ENCODE peak calls at places on chromosomes 6 and 20, in five cellular contexts. One of them, this sample, is unnamed.

GRCh38 chr20:9241232-9241692 is 172.4 kb downstream of the PLCB4 start:
- DNase-seq in epithelial cell of esophagus: peak; percentile 69
- DNase-seq in pancreas: no peak
- DNase-seq in mammary epithelial cell: peak; percentile 55
- DNase-seq in heart right ventricle: no peak
- DNase-seq in this sample: no peak

GRCh38 chr6:24923885-24924401 is 11.8 kb downstream of the RIPOR2 start:
- DNase-seq in heart right ventricle: no peak
- DNase-seq in epithelial cell of esophagus: no peak
- DNase-seq in pancreas: no peak
- DNase-seq in mammary epithelial cell: no peak
- DNase-seq in this sample: no peak

GRCh38 chr6:57242505-57242904 is 20.4 kb upstream of the RAB23 start:
- DNase-seq in epithelial cell of esophagus: peak; percentile 77
- DNase-seq in mammary epithelial cell: peak; percentile 46
- DNase-seq in pancreas: no peak
- DNase-seq in heart right ventricle: no peak
- DNase-seq in this sample: no peak

GRCh38 chr20:3691306-3691705 is 9.5 kb upstream of the ADAM33 start:
- DNase-seq in mammary epithelial cell: no peak
- DNase-seq in heart right ventricle: no peak
- DNase-seq in epithelial cell of esophagus: no peak
- DNase-seq in pancreas: no peak
- DNase-seq in this sample: no peak

GRCh38 chr6:7468382-7469081 is 72.9 kb upstream of the DSP start:
- DNase-seq in epithelial cell of esophagus: peak; percentile 72
- DNase-seq in mammary epithelial cell: peak; percentile 54
- DNase-seq in heart right ventricle: peak; percentile 67
- DNase-seq in pancreas: no peak
- DNase-seq in this sample: peak; percentile 76

GRCh38 chr6:14062345-14063029 is 55.1 kb upstream of the CD83 start:
- DNase-seq in heart right ventricle: no peak
- DNase-seq in pancreas: no peak
- DNase-seq in epithelial cell of esophagus: no peak
- DNase-seq in mammary epithelial cell: no peak
- DNase-seq in this sample: no peak

GRCh38 chr20:17624551-17625245 is 54.8 kb downstream of the DSTN start:
- DNase-seq in pancreas: no peak
- DNase-seq in heart right ventricle: no peak
- DNase-seq in epithelial cell of esophagus: no peak
- DNase-seq in mammary epithelial cell: no peak
- DNase-seq in this sample: peak; percentile 24

GRCh38 chr6:147434508-147434907 is 74.0 kb upstream of the SAMD5 start:
- DNase-seq in heart right ventricle: no peak
- DNase-seq in epithelial cell of esophagus: peak; percentile 93
- DNase-seq in mammary epithelial cell: peak; percentile 74
- DNase-seq in pancreas: no peak
- DNase-seq in this sample: no peak

GRCh38 chr20:17622851-17623508 is 53.1 kb downstream of the DSTN start:
- DNase-seq in mammary epithelial cell: no peak
- DNase-seq in pancreas: no peak
- DNase-seq in heart right ventricle: no peak
- DNase-seq in epithelial cell of esophagus: no peak
- DNase-seq in this sample: no peak

GRCh38 chr20:63314015-63314471 is 21.1 kb downstream of the COL20A1 start:
- DNase-seq in epithelial cell of esophagus: no peak
- DNase-seq in pancreas: no peak
- DNase-seq in heart right ventricle: no peak
- DNase-seq in mammary epithelial cell: no peak
- DNase-seq in this sample: no peak

GRCh38 chr6:119313937-119314893 is 35.3 kb downstream of the MAN1A1 start:
- DNase-seq in pancreas: no peak
- DNase-seq in heart right ventricle: no peak
- DNase-seq in epithelial cell of esophagus: no peak
- DNase-seq in mammary epithelial cell: no peak
- DNase-seq in this sample: no peak

GRCh38 chr6:127186889-127187288 is 68.4 kb downstream of the RSPO3 start:
- DNase-seq in epithelial cell of esophagus: peak; percentile 57
- DNase-seq in pancreas: peak; percentile 85
- DNase-seq in heart right ventricle: peak; percentile 43
- DNase-seq in mammary epithelial cell: peak; percentile 24
- DNase-seq in this sample: peak; percentile 12

GRCh38 chr20:23303325-23304102 is 47.1 kb upstream of the NXT1 start:
- DNase-seq in mammary epithelial cell: no peak
- DNase-seq in heart right ventricle: no peak
- DNase-seq in epithelial cell of esophagus: no peak
- DNase-seq in pancreas: no peak
- DNase-seq in this sample: no peak

GRCh38 chr20:23049933-23050838 is 714 bp upstream of the THBD start:
- DNase-seq in epithelial cell of esophagus: peak; percentile 69
- DNase-seq in heart right ventricle: peak; percentile 62
- DNase-seq in mammary epithelial cell: peak; percentile 47
- DNase-seq in pancreas: peak; percentile 64
- DNase-seq in this sample: peak; percentile 47

GRCh38 chr6:14476793-14477531 is 359.4 kb downstream of the CD83 start:
- DNase-seq in epithelial cell of esophagus: no peak
- DNase-seq in pancreas: no peak
- DNase-seq in mammary epithelial cell: no peak
- DNase-seq in heart right ventricle: peak; percentile 80
- DNase-seq in this sample: peak; percentile 76

GRCh38 chr6:138004423-138005287 is 102.6 kb downstream of the PERP start:
- DNase-seq in mammary epithelial cell: peak; percentile 48
- DNase-seq in heart right ventricle: peak; percentile 13
- DNase-seq in pancreas: no peak
- DNase-seq in epithelial cell of esophagus: peak; percentile 62
- DNase-seq in this sample: no peak

GRCh38 chr20:52984451-52984810 is 12.3 kb downstream of the TSHZ2 start:
- DNase-seq in epithelial cell of esophagus: no peak
- DNase-seq in pancreas: no peak
- DNase-seq in mammary epithelial cell: no peak
- DNase-seq in heart right ventricle: no peak
- DNase-seq in this sample: no peak

GRCh38 chr6:133587841-133588240 is 301.1 kb upstream of the TCF21 start:
- DNase-seq in heart right ventricle: no peak
- DNase-seq in mammary epithelial cell: no peak
- DNase-seq in pancreas: no peak
- DNase-seq in epithelial cell of esophagus: no peak
- DNase-seq in this sample: no peak

GRCh38 chr6:46269447-46270229 is 98.9 kb upstream of the ENPP5 start:
- DNase-seq in mammary epithelial cell: no peak
- DNase-seq in heart right ventricle: peak; percentile 30
- DNase-seq in pancreas: no peak
- DNase-seq in epithelial cell of esophagus: no peak
- DNase-seq in this sample: peak; percentile 54

GRCh38 chr6:170227521-170227983 is 63.3 kb downstream of the DLL1 start:
- DNase-seq in heart right ventricle: no peak
- DNase-seq in pancreas: peak; percentile 73
- DNase-seq in mammary epithelial cell: peak; percentile 43
- DNase-seq in epithelial cell of esophagus: peak; percentile 23
- DNase-seq in this sample: no peak

GRCh38 chr20:911882-912600 is 4.1 kb downstream of the ANGPT4 start:
- DNase-seq in mammary epithelial cell: no peak
- DNase-seq in pancreas: no peak
- DNase-seq in epithelial cell of esophagus: no peak
- DNase-seq in heart right ventricle: no peak
- DNase-seq in this sample: no peak
- TF ChIP-seq CTCF in mammary epithelial cell: no peak
- TF ChIP-seq CTCF in pancreas: no peak
- TF ChIP-seq CTCF in epithelial cell of esophagus: no peak
- TF ChIP-seq CTCF in heart right ventricle: no peak
- TF ChIP-seq CTCF in this sample: no peak

GRCh38 chr6:166308769-166309589 is 787 bp upstream of the PRR18 start:
- DNase-seq in epithelial cell of esophagus: no peak
- DNase-seq in heart right ventricle: no peak
- DNase-seq in mammary epithelial cell: no peak
- DNase-seq in pancreas: no peak
- DNase-seq in this sample: no peak
- H3K4me3 ChIP-seq in epithelial cell of esophagus: no peak overlapping the region
- H3K4me3 ChIP-seq in heart right ventricle: peak overlapping the region; percentile 44
- H3K4me3 ChIP-seq in mammary epithelial cell: peak overlapping the region; percentile 3
- H3K4me3 ChIP-seq in pancreas: peak overlapping the region; percentile 26
- H3K4me3 ChIP-seq in this sample: no peak overlapping the region

GRCh38 chr6:143964667-143965066 is 43.4 kb downstream of the PLAGL1 start:
- DNase-seq in heart right ventricle: peak; percentile 18
- DNase-seq in mammary epithelial cell: no peak
- DNase-seq in epithelial cell of esophagus: no peak
- DNase-seq in pancreas: no peak
- DNase-seq in this sample: no peak

GRCh38 chr6:143961868-143962643 is 46.0 kb downstream of the PLAGL1 start:
- DNase-seq in epithelial cell of esophagus: no peak
- DNase-seq in pancreas: no peak
- DNase-seq in mammary epithelial cell: no peak
- DNase-seq in heart right ventricle: no peak
- DNase-seq in this sample: no peak

GRCh38 chr6:143963158-143963919 is 44.7 kb downstream of the PLAGL1 start:
- DNase-seq in heart right ventricle: no peak
- DNase-seq in epithelial cell of esophagus: no peak
- DNase-seq in pancreas: no peak
- DNase-seq in mammary epithelial cell: no peak
- DNase-seq in this sample: no peak

GRCh38 chr6:143959865-143960264 is 48.2 kb downstream of the PLAGL1 start:
- DNase-seq in mammary epithelial cell: no peak
- DNase-seq in heart right ventricle: no peak
- DNase-seq in epithelial cell of esophagus: no peak
- DNase-seq in pancreas: no peak
- DNase-seq in this sample: no peak

DNA sequence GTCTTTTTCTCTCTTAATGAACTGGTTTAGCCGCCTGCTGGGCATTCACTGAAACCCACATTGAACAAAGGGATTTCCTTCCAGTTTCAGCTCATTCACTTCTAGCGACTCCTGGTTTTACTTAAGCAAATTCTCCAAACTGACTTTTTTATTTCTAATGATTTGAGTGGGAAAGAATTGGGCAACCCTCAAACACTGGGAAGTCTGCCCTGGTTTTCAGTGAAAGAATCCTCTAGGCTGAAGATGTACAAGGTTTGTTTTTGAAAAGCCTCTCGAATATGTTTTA is 45.5 kb downstream of the PLAGL1 start:
- DNase-seq in mammary epithelial cell: no peak
- DNase-seq in heart right ventricle: no peak
- DNase-seq in pancreas: no peak
- DNase-seq in epithelial cell of esophagus: peak; percentile 39
- DNase-seq in this sample: no peak
- TF ChIP-seq CTCF in mammary epithelial cell: peak; percentile 38
- TF ChIP-seq CTCF in heart right ventricle: peak; percentile 46
- TF ChIP-seq CTCF in pancreas: no peak
- TF ChIP-seq CTCF in epithelial cell of esophagus: peak; percentile 56
- TF ChIP-seq CTCF in this sample: no peak

DNA sequence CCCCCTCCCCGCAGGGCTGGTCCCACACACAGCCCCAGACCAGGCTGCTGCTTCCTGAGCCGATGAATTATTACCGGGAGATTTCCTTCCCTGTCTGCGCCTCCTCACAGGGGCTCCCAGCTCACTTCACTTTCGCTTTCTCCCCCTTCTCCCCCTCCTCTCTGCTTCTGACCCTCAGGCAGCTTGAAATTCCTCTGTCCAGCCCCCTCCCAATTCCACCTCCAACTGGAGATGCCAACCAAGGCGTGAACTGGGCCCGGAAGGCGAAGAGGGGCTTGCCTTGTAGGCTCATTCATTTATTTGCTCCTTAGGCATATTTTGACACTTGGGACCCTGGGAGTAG is 1.7 kb upstream of the TCF15 start:
- DNase-seq in heart right ventricle: no peak
- DNase-seq in pancreas: no peak
- DNase-seq in epithelial cell of esophagus: no peak
- DNase-seq in mammary epithelial cell: no peak
- DNase-seq in this sample: no peak
- H3K4me3 ChIP-seq in heart right ventricle: no peak overlapping the region
- H3K4me3 ChIP-seq in pancreas: no peak overlapping the region
- H3K4me3 ChIP-seq in epithelial cell of esophagus: no peak overlapping the region
- H3K4me3 ChIP-seq in mammary epithelial cell: no peak overlapping the region
- H3K4me3 ChIP-seq in this sample: no peak overlapping the region

GRCh38 chr6:11309947-11310665 is 77.6 kb upstream of the NEDD9 start:
- DNase-seq in mammary epithelial cell: no peak
- DNase-seq in pancreas: no peak
- DNase-seq in heart right ventricle: no peak
- DNase-seq in epithelial cell of esophagus: no peak
- DNase-seq in this sample: no peak
- TF ChIP-seq CTCF in mammary epithelial cell: no peak
- TF ChIP-seq CTCF in pancreas: no peak
- TF ChIP-seq CTCF in heart right ventricle: no peak
- TF ChIP-seq CTCF in epithelial cell of esophagus: no peak
- TF ChIP-seq CTCF in this sample: no peak